ENCODE peak calls at places on chromosomes 5 and 9, in six cellular contexts. Q, K, H, E, U and S are unnamed samples.

GRCh38 chr5:16507716-16508115 is 42.1 kb upstream of the ZNF622 start:
- DNase-seq in Q (no peak), K (no peak), H (no peak), E (no peak), U (no peak), S (no peak)

GRCh38 chr9:134775552-134775951 is 105.1 kb upstream of the FCN2 start:
- DNase-seq in Q (no peak), K (no peak), H (no peak), E (peak), U (no peak), S (peak)

GRCh38 chr9:109463924-109464625 is 34.0 kb downstream of the PTPN3 start:
- DNase-seq in Q (no peak), K (no peak), H (no peak), E (no peak), U (peak), S (no peak)

GRCh38 chr5:44991693-44992092 is 182.9 kb downstream of the MRPS30 start:
- DNase-seq in Q (no peak), K (no peak), H (no peak), E (no peak), U (no peak), S (no peak)

GRCh38 chr5:158599132-158599531 is 500.6 kb downstream of the EBF1 start:
- DNase-seq in Q (no peak), K (no peak), H (no peak), E (no peak), U (peak), S (no peak)

GRCh38 chr5:6599739-6600138 is 33.1 kb downstream of the NSUN2 start:
- DNase-seq in Q (no peak), K (no peak), H (no peak), E (no peak), U (no peak), S (no peak)

GRCh38 chr5:7754490-7754889 is 96.4 kb downstream of the CFAP90 start:
- DNase-seq in Q (no peak), K (no peak), H (no peak), E (no peak), U (no peak), S (no peak)

GRCh38 chr5:55546991-55547390 is 12.2 kb upstream of the PLPP1 start:
- DNase-seq in Q (no peak), K (no peak), H (no peak), E (no peak), U (no peak), S (no peak)

GRCh38 chr9:135009711-135010362 is 77.6 kb upstream of the OLFM1 start:
- DNase-seq in Q (no peak), K (no peak), H (no peak), E (no peak), U (no peak), S (no peak)

GRCh38 chr5:162434311-162434710 is 366.7 kb downstream of the GABRG2 start:
- DNase-seq in Q (no peak), K (no peak), H (no peak), E (no peak), U (no peak), S (no peak)

GRCh38 chr5:163916376-163916775 is 411.0 kb downstream of the MAT2B start:
- DNase-seq in Q (peak), K (peak), H (no peak), E (no peak), U (peak), S (peak)

GRCh38 chr5:154477382-154478223 is 424 bp downstream of the HAND1 start:
- DNase-seq in Q (no peak), K (no peak), H (no peak), E (no peak), U (peak), S (peak)

GRCh38 chr9:127873886-127874285 is 3.6 kb downstream of the AK1 start:
- DNase-seq in Q (no peak), K (peak), H (no peak), E (no peak), U (no peak), S (peak)

GRCh38 chr9:114621975-114622609 is 11.0 kb downstream of the TMEM268 start:
- DNase-seq in Q (no peak), K (peak), H (peak), E (no peak), U (peak), S (peak)

GRCh38 chr5:112933651-112934365 is 11.8 kb upstream of the REEP5 start:
- DNase-seq in Q (no peak), K (no peak), H (peak), E (peak), U (peak), S (peak)

GRCh38 chr9:34624475-34624984 is 4.2 kb upstream of the DCTN3 start:
- DNase-seq in Q (no peak), K (no peak), H (no peak), E (no peak), U (no peak), S (no peak)
- H3K4me3 ChIP-seq in Q (no peak), K (no peak), H (no peak), E (no peak), U (no peak), S (no peak)

GRCh38 chr9:19102181-19102630 is 498 bp downstream of the HAUS6 start:
- DNase-seq in Q (no peak), K (no peak), H (no peak), E (no peak), U (no peak), S (no peak)

GRCh38 chr9:19101203-19101602 is 1.5 kb downstream of the HAUS6 start:
- DNase-seq in Q (no peak), K (no peak), H (no peak), E (no peak), U (no peak), S (no peak)

GRCh38 chr9:19104528-19105282 is 2.0 kb upstream of the HAUS6 start:
- DNase-seq in Q (no peak), K (no peak), H (no peak), E (no peak), U (no peak), S (peak)

GRCh38 chr9:19108038-19108437 is 5.3 kb upstream of the HAUS6 start:
- DNase-seq in Q (no peak), K (no peak), H (no peak), E (no peak), U (no peak), S (no peak)

GRCh38 chr9:19102631-19103345 is at the start of gene HAUS6:
- DNase-seq in Q (peak), K (peak), H (peak), E (peak), U (peak), S (peak)
- TF ChIP-seq CTCF in Q (peak), K (peak), H (peak), E (peak), U (peak), S (peak)

GRCh38 chr9:81664638-81665513 is 24.5 kb downstream of the TLE1 start:
- DNase-seq in Q (no peak), K (no peak), H (no peak), E (no peak), U (no peak), S (no peak)
- H3K4me3 ChIP-seq in Q (no peak), K (no peak), H (no peak), E (no peak), U (no peak), S (no peak)

DNA sequence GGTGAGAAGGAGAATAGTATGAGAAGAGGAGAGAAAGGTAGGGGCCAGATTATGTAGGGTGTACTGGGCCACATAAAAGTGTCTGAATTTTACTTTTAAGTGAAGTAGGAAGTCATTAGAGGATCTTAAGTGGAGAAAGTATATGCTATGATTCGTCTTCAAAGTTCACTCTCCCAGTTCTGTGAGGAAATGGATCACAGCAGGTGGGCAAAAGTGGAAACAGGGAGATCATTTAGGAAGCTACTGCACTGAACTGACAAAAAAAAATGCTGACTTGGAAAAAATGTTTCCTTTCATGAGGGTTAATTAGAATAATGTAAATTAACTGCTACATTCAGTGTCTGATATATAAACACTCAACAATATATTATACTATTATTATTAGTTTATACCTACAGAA is 2.4 kb downstream of the KIF24 start:
- DNase-seq in Q (no peak), K (no peak), H (no peak), E (no peak), U (no peak), S (no peak)
- TF ChIP-seq CTCF in Q (no peak), K (no peak), H (no peak), E (no peak), U (no peak), S (no peak)

GRCh38 chr5:135222771-135223170 is 176.3 kb downstream of the MACROH2A1 start:
- DNase-seq in Q (no peak), K (no peak), H (no peak), E (no peak), U (no peak), S (no peak)
- H3K4me3 ChIP-seq in Q (no peak), K (no peak), H (no peak), E (no peak), U (no peak), S (no peak)

DNA sequence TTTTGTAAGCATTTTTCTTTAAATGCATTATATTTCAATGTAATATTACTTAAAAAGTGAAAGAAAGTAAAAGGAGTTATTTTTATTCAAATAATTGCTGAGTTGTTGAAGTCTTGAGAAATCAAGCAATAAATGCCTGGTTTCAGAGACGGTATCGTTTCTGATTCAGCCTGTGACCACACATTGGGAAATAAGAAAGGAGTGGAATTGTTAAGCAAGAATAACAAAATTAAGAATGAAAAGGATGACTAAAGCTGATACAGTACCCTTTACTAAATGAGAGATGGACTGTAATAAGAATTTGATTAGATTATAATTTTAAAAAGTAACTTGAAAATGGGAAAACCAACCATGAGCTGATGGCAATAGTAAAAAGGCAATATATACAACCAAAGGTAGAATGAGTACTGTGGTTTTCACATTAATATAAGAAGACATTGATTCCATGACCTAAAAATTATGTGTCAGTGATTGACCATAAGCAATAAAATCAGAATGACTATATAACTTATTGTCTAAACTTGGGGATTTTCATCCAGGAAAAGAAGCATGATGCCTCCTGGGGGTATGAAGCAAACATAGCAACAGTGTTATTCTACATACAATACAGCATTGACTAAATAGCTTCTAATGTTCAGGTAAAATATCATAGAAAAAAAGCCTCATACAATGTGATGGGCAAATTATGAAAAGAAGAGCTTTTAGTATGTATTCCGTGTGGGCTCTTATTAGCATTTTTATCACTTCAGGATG is 101.9 kb upstream of the PRDM9 start:
- DNase-seq in Q (no peak), K (no peak), H (no peak), E (no peak), U (peak), S (no peak)
- TF ChIP-seq CTCF in Q (no peak), K (no peak), H (no peak), E (no peak), U (peak), S (no peak)

DNA sequence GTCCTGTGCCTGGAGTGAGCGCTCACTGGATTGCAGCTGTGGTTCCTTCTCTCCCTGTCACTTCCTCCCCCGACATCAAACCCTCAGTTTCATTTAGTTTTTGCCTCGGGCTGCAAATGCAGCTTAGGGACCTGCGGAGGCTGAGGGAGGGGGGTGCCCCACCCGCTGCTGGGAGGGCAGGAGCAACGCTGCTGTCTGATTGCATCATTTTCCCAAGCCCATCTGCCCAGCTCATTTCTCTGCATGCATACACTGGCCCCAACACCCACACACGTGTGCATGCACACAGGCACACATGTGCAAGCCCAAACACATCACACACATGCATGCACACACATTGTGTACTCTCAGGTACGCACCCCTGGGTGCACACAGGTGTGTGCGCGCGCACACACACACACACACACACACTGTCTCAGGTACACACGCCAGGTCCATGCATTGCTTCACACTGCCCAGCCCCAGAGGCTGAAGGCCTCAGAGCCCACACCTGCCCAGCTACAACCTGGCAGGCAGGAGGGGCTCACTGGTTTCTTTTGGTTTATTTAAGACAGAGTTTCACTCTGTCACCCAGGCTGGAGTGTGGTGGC is 3.4 kb downstream of the ASS1 start:
- DNase-seq in Q (no peak), K (no peak), H (no peak), E (no peak), U (peak), S (peak)
- H3K4me3 ChIP-seq in Q (no peak), K (no peak), H (peak), E (no peak), U (no peak), S (no peak)